ENCODE peak calls at places on chromosome 4, in nine cellular contexts. One of them, this sample, is unnamed.

GRCh38 chr4:1011022-1011694 is at the start of gene FGFRL1:
- DNase-seq in glomerular endothelial cell: no peak
- DNase-seq in T-helper 17 cell: peak
- DNase-seq in fibroblast of pulmonary artery: peak
- DNase-seq in coronary artery: peak
- DNase-seq in immature natural killer cell: peak
- DNase-seq in mucosa of descending colon: peak
- DNase-seq in epithelial cell of proximal tubule: no peak
- DNase-seq in NCI-H524: no peak
- DNase-seq in this sample: no peak

GRCh38 chr4:139633661-139634060 is 32.0 kb upstream of the MGST2 start:
- DNase-seq in coronary artery: no peak
- DNase-seq in T-helper 17 cell: no peak
- DNase-seq in NCI-H524: no peak
- DNase-seq in immature natural killer cell: no peak
- DNase-seq in fibroblast of pulmonary artery: peak
- DNase-seq in glomerular endothelial cell: no peak
- DNase-seq in mucosa of descending colon: peak
- DNase-seq in epithelial cell of proximal tubule: no peak
- DNase-seq in this sample: peak

GRCh38 chr4:143700060-143700419 is 435 bp downstream of the FREM3 start:
- DNase-seq in NCI-H524: no peak
- DNase-seq in epithelial cell of proximal tubule: no peak
- DNase-seq in glomerular endothelial cell: no peak
- DNase-seq in fibroblast of pulmonary artery: peak
- DNase-seq in immature natural killer cell: no peak
- DNase-seq in T-helper 17 cell: no peak
- DNase-seq in coronary artery: no peak
- DNase-seq in mucosa of descending colon: no peak
- DNase-seq in this sample: no peak

GRCh38 chr4:127623755-127624087 is 9.0 kb upstream of the INTU start:
- DNase-seq in epithelial cell of proximal tubule: no peak
- DNase-seq in glomerular endothelial cell: no peak
- DNase-seq in fibroblast of pulmonary artery: peak
- DNase-seq in NCI-H524: no peak
- DNase-seq in coronary artery: no peak
- DNase-seq in T-helper 17 cell: no peak
- DNase-seq in immature natural killer cell: no peak
- DNase-seq in mucosa of descending colon: peak
- DNase-seq in this sample: no peak

GRCh38 chr4:81826336-81826735 is 354.6 kb upstream of the RASGEF1B start:
- DNase-seq in NCI-H524: no peak
- DNase-seq in T-helper 17 cell: no peak
- DNase-seq in glomerular endothelial cell: no peak
- DNase-seq in coronary artery: no peak
- DNase-seq in immature natural killer cell: no peak
- DNase-seq in epithelial cell of proximal tubule: no peak
- DNase-seq in fibroblast of pulmonary artery: no peak
- DNase-seq in mucosa of descending colon: no peak
- DNase-seq in this sample: no peak

GRCh38 chr4:7294176-7294756 is 101.9 kb downstream of the SORCS2 start:
- DNase-seq in coronary artery: no peak
- DNase-seq in immature natural killer cell: no peak
- DNase-seq in NCI-H524: no peak
- DNase-seq in epithelial cell of proximal tubule: no peak
- DNase-seq in glomerular endothelial cell: no peak
- DNase-seq in fibroblast of pulmonary artery: no peak
- DNase-seq in T-helper 17 cell: no peak
- DNase-seq in mucosa of descending colon: no peak
- DNase-seq in this sample: no peak

GRCh38 chr4:127558088-127558487 is 74.7 kb upstream of the INTU start:
- DNase-seq in immature natural killer cell: no peak
- DNase-seq in NCI-H524: no peak
- DNase-seq in coronary artery: no peak
- DNase-seq in T-helper 17 cell: no peak
- DNase-seq in glomerular endothelial cell: no peak
- DNase-seq in fibroblast of pulmonary artery: no peak
- DNase-seq in epithelial cell of proximal tubule: peak
- DNase-seq in mucosa of descending colon: no peak
- DNase-seq in this sample: no peak

GRCh38 chr4:169174247-169174646 is 96.5 kb downstream of the SH3RF1 start:
- DNase-seq in immature natural killer cell: no peak
- DNase-seq in coronary artery: no peak
- DNase-seq in epithelial cell of proximal tubule: no peak
- DNase-seq in NCI-H524: no peak
- DNase-seq in T-helper 17 cell: no peak
- DNase-seq in glomerular endothelial cell: no peak
- DNase-seq in mucosa of descending colon: peak
- DNase-seq in fibroblast of pulmonary artery: no peak
- DNase-seq in this sample: no peak

GRCh38 chr4:26570596-26570995 is 13.3 kb upstream of the TBC1D19 start:
- DNase-seq in NCI-H524: no peak
- DNase-seq in mucosa of descending colon: no peak
- DNase-seq in immature natural killer cell: no peak
- DNase-seq in T-helper 17 cell: no peak
- DNase-seq in glomerular endothelial cell: no peak
- DNase-seq in epithelial cell of proximal tubule: no peak
- DNase-seq in fibroblast of pulmonary artery: no peak
- DNase-seq in coronary artery: no peak
- DNase-seq in this sample: no peak

GRCh38 chr4:120694973-120695372 is 227.6 kb downstream of the PRDM5 start:
- DNase-seq in glomerular endothelial cell: no peak
- DNase-seq in immature natural killer cell: no peak
- DNase-seq in mucosa of descending colon: peak
- DNase-seq in coronary artery: no peak
- DNase-seq in fibroblast of pulmonary artery: peak
- DNase-seq in epithelial cell of proximal tubule: no peak
- DNase-seq in NCI-H524: no peak
- DNase-seq in T-helper 17 cell: no peak
- DNase-seq in this sample: no peak

GRCh38 chr4:6270691-6271121 is 1.1 kb downstream of the WFS1 start:
- DNase-seq in NCI-H524: no peak
- DNase-seq in immature natural killer cell: no peak
- DNase-seq in epithelial cell of proximal tubule: no peak
- DNase-seq in glomerular endothelial cell: no peak
- DNase-seq in coronary artery: no peak
- DNase-seq in fibroblast of pulmonary artery: peak
- DNase-seq in mucosa of descending colon: peak
- DNase-seq in T-helper 17 cell: no peak
- DNase-seq in this sample: no peak

GRCh38 chr4:82748176-82748575 is 50.4 kb downstream of the SCD5 start:
- DNase-seq in NCI-H524: no peak
- DNase-seq in coronary artery: no peak
- DNase-seq in T-helper 17 cell: no peak
- DNase-seq in mucosa of descending colon: no peak
- DNase-seq in glomerular endothelial cell: no peak
- DNase-seq in immature natural killer cell: no peak
- DNase-seq in fibroblast of pulmonary artery: no peak
- DNase-seq in epithelial cell of proximal tubule: no peak
- DNase-seq in this sample: no peak

GRCh38 chr4:41976775-41977516 is 4.6 kb upstream of the DCAF4L1 start:
- DNase-seq in T-helper 17 cell: no peak
- DNase-seq in immature natural killer cell: no peak
- DNase-seq in coronary artery: no peak
- DNase-seq in epithelial cell of proximal tubule: no peak
- DNase-seq in glomerular endothelial cell: no peak
- DNase-seq in fibroblast of pulmonary artery: no peak
- DNase-seq in NCI-H524: no peak
- DNase-seq in mucosa of descending colon: no peak
- DNase-seq in this sample: no peak

GRCh38 chr4:177367336-177367735 is 57.7 kb downstream of the NEIL3 start:
- DNase-seq in immature natural killer cell: no peak
- DNase-seq in glomerular endothelial cell: no peak
- DNase-seq in T-helper 17 cell: no peak
- DNase-seq in mucosa of descending colon: no peak
- DNase-seq in NCI-H524: peak
- DNase-seq in fibroblast of pulmonary artery: peak
- DNase-seq in epithelial cell of proximal tubule: no peak
- DNase-seq in coronary artery: no peak
- DNase-seq in this sample: no peak

GRCh38 chr4:1318488-1319213 is 28.4 kb upstream of the UVSSA start:
- DNase-seq in coronary artery: no peak
- DNase-seq in NCI-H524: no peak
- DNase-seq in T-helper 17 cell: no peak
- DNase-seq in glomerular endothelial cell: no peak
- DNase-seq in fibroblast of pulmonary artery: no peak
- DNase-seq in mucosa of descending colon: peak
- DNase-seq in immature natural killer cell: no peak
- DNase-seq in epithelial cell of proximal tubule: no peak
- DNase-seq in this sample: no peak

GRCh38 chr4:97664741-97665140 is 478.5 kb downstream of the STPG2 start:
- DNase-seq in T-helper 17 cell: no peak
- DNase-seq in fibroblast of pulmonary artery: no peak
- DNase-seq in NCI-H524: no peak
- DNase-seq in epithelial cell of proximal tubule: no peak
- DNase-seq in mucosa of descending colon: no peak
- DNase-seq in coronary artery: no peak
- DNase-seq in immature natural killer cell: no peak
- DNase-seq in glomerular endothelial cell: no peak
- DNase-seq in this sample: no peak

GRCh38 chr4:149765630-149766029 is 50.0 kb downstream of the IQCM start:
- DNase-seq in fibroblast of pulmonary artery: peak
- DNase-seq in coronary artery: no peak
- DNase-seq in epithelial cell of proximal tubule: peak
- DNase-seq in glomerular endothelial cell: no peak
- DNase-seq in NCI-H524: no peak
- DNase-seq in T-helper 17 cell: no peak
- DNase-seq in immature natural killer cell: no peak
- DNase-seq in mucosa of descending colon: no peak
- DNase-seq in this sample: no peak

GRCh38 chr4:164977243-164978164 is at the start of gene TRIM61:
- DNase-seq in NCI-H524: no peak
- DNase-seq in glomerular endothelial cell: no peak
- DNase-seq in epithelial cell of proximal tubule: no peak
- DNase-seq in T-helper 17 cell: peak
- DNase-seq in mucosa of descending colon: peak
- DNase-seq in immature natural killer cell: peak
- DNase-seq in coronary artery: peak
- DNase-seq in fibroblast of pulmonary artery: peak
- DNase-seq in this sample: no peak

GRCh38 chr4:188032170-188032569 is 36.6 kb downstream of the ZFP42 start:
- DNase-seq in epithelial cell of proximal tubule: no peak
- DNase-seq in immature natural killer cell: no peak
- DNase-seq in glomerular endothelial cell: no peak
- DNase-seq in coronary artery: no peak
- DNase-seq in NCI-H524: no peak
- DNase-seq in T-helper 17 cell: no peak
- DNase-seq in mucosa of descending colon: no peak
- DNase-seq in fibroblast of pulmonary artery: no peak
- DNase-seq in this sample: no peak

GRCh38 chr4:158896459-158897238 is 127.8 kb downstream of the FNIP2 start:
- DNase-seq in coronary artery: no peak
- DNase-seq in immature natural killer cell: peak
- DNase-seq in epithelial cell of proximal tubule: no peak
- DNase-seq in NCI-H524: no peak
- DNase-seq in mucosa of descending colon: no peak
- DNase-seq in fibroblast of pulmonary artery: peak
- DNase-seq in T-helper 17 cell: no peak
- DNase-seq in glomerular endothelial cell: peak
- DNase-seq in this sample: no peak

GRCh38 chr4:121951570-121952110 is at the start of gene TRPC3:
- DNase-seq in immature natural killer cell: peak
- DNase-seq in mucosa of descending colon: peak
- DNase-seq in T-helper 17 cell: peak
- DNase-seq in coronary artery: no peak
- DNase-seq in fibroblast of pulmonary artery: no peak
- DNase-seq in NCI-H524: no peak
- DNase-seq in glomerular endothelial cell: no peak
- DNase-seq in epithelial cell of proximal tubule: no peak
- DNase-seq in this sample: no peak

GRCh38 chr4:152999376-153000067 is 63.4 kb downstream of the FHDC1 start:
- DNase-seq in NCI-H524: peak
- DNase-seq in epithelial cell of proximal tubule: no peak
- DNase-seq in glomerular endothelial cell: no peak
- DNase-seq in T-helper 17 cell: no peak
- DNase-seq in coronary artery: no peak
- DNase-seq in immature natural killer cell: no peak
- DNase-seq in mucosa of descending colon: peak
- DNase-seq in fibroblast of pulmonary artery: no peak
- DNase-seq in this sample: no peak

GRCh38 chr4:87088188-87088587 is 132.2 kb downstream of the KLHL8 start:
- DNase-seq in immature natural killer cell: no peak
- DNase-seq in fibroblast of pulmonary artery: no peak
- DNase-seq in glomerular endothelial cell: no peak
- DNase-seq in epithelial cell of proximal tubule: no peak
- DNase-seq in NCI-H524: no peak
- DNase-seq in T-helper 17 cell: no peak
- DNase-seq in mucosa of descending colon: no peak
- DNase-seq in coronary artery: no peak
- DNase-seq in this sample: no peak

GRCh38 chr4:89316931-89317366 is 9.3 kb upstream of the GPRIN3 start:
- DNase-seq in coronary artery: no peak
- DNase-seq in fibroblast of pulmonary artery: peak
- DNase-seq in T-helper 17 cell: no peak
- DNase-seq in immature natural killer cell: peak
- DNase-seq in glomerular endothelial cell: peak
- DNase-seq in NCI-H524: no peak
- DNase-seq in mucosa of descending colon: peak
- DNase-seq in epithelial cell of proximal tubule: no peak
- DNase-seq in this sample: no peak

GRCh38 chr4:20580907-20581306 is 119.4 kb upstream of the PACRGL start:
- DNase-seq in NCI-H524: no peak
- DNase-seq in immature natural killer cell: no peak
- DNase-seq in fibroblast of pulmonary artery: no peak
- DNase-seq in epithelial cell of proximal tubule: no peak
- DNase-seq in coronary artery: no peak
- DNase-seq in glomerular endothelial cell: no peak
- DNase-seq in mucosa of descending colon: no peak
- DNase-seq in T-helper 17 cell: no peak
- DNase-seq in this sample: no peak

GRCh38 chr4:182085051-182085480 is 158.1 kb upstream of the TENM3 start:
- DNase-seq in coronary artery: no peak
- DNase-seq in mucosa of descending colon: no peak
- DNase-seq in T-helper 17 cell: no peak
- DNase-seq in epithelial cell of proximal tubule: no peak
- DNase-seq in fibroblast of pulmonary artery: peak
- DNase-seq in glomerular endothelial cell: no peak
- DNase-seq in NCI-H524: no peak
- DNase-seq in immature natural killer cell: no peak
- DNase-seq in this sample: no peak

GRCh38 chr4:133355636-133356035 is 206.5 kb downstream of the PCDH10 start:
- DNase-seq in mucosa of descending colon: no peak
- DNase-seq in glomerular endothelial cell: no peak
- DNase-seq in T-helper 17 cell: no peak
- DNase-seq in NCI-H524: no peak
- DNase-seq in fibroblast of pulmonary artery: peak
- DNase-seq in epithelial cell of proximal tubule: no peak
- DNase-seq in coronary artery: no peak
- DNase-seq in immature natural killer cell: no peak
- DNase-seq in this sample: no peak

GRCh38 chr4:81165853-81166430 is 49.1 kb downstream of the PRKG2 start:
- DNase-seq in mucosa of descending colon: no peak
- DNase-seq in coronary artery: no peak
- DNase-seq in epithelial cell of proximal tubule: no peak
- DNase-seq in T-helper 17 cell: no peak
- DNase-seq in immature natural killer cell: no peak
- DNase-seq in glomerular endothelial cell: no peak
- DNase-seq in NCI-H524: peak
- DNase-seq in fibroblast of pulmonary artery: no peak
- DNase-seq in this sample: no peak

GRCh38 chr4:29046166-29046565 is 1674.0 kb upstream of the PCDH7 start:
- DNase-seq in fibroblast of pulmonary artery: peak
- DNase-seq in NCI-H524: no peak
- DNase-seq in T-helper 17 cell: no peak
- DNase-seq in mucosa of descending colon: no peak
- DNase-seq in epithelial cell of proximal tubule: no peak
- DNase-seq in glomerular endothelial cell: no peak
- DNase-seq in coronary artery: no peak
- DNase-seq in immature natural killer cell: no peak
- DNase-seq in this sample: no peak

GRCh38 chr4:87492617-87493016 is 36.6 kb downstream of the SPARCL1 start:
- DNase-seq in mucosa of descending colon: no peak
- DNase-seq in fibroblast of pulmonary artery: peak
- DNase-seq in epithelial cell of proximal tubule: no peak
- DNase-seq in immature natural killer cell: no peak
- DNase-seq in NCI-H524: no peak
- DNase-seq in glomerular endothelial cell: no peak
- DNase-seq in T-helper 17 cell: no peak
- DNase-seq in coronary artery: no peak
- DNase-seq in this sample: no peak

GRCh38 chr4:160414516-160414915 is 1311.6 kb downstream of the RAPGEF2 start:
- DNase-seq in epithelial cell of proximal tubule: no peak
- DNase-seq in mucosa of descending colon: no peak
- DNase-seq in T-helper 17 cell: no peak
- DNase-seq in fibroblast of pulmonary artery: no peak
- DNase-seq in coronary artery: no peak
- DNase-seq in immature natural killer cell: no peak
- DNase-seq in NCI-H524: no peak
- DNase-seq in glomerular endothelial cell: no peak
- DNase-seq in this sample: no peak

This sample was measured in NCI-H1092.